ENCODE peak calls at places on chromosomes 5 and 9, in seven cellular contexts. I, B, S, H, M, N and C are unnamed samples.
A peak's percentile ranks its signal among the peaks of the same experiment; 100 is the strongest.

GRCh38 chr5:73709536-73710129 is 83.6 kb downstream of the ARHGEF28 start:
- DNase-seq in I (no peak), B (no peak), S (peak; percentile 45), H (no peak), M (no peak), N (no peak), C (no peak)

GRCh38 chr9:4923580-4924544 is 61.2 kb upstream of the JAK2 start:
- DNase-seq in I (no peak), B (no peak), S (peak; percentile 54), H (no peak), M (no peak), N (peak; percentile 35), C (no peak)

GRCh38 chr9:122379340-122379739 is 8.5 kb downstream of the PTGS1 start:
- DNase-seq in I (no peak), B (no peak), S (peak; percentile 59), H (no peak), M (no peak), N (peak; percentile 66), C (no peak)

GRCh38 chr9:122837266-122837850 is 9.0 kb upstream of the PDCL start:
- DNase-seq in I (no peak), B (no peak), S (no peak), H (no peak), M (no peak), N (no peak), C (no peak)

GRCh38 chr9:74499111-74499601 is 2.0 kb downstream of the RORB start:
- DNase-seq in I (no peak), B (no peak), S (peak; percentile 5), H (peak; percentile 28), M (no peak), N (peak; percentile 64), C (no peak)

GRCh38 chr9:75111019-75111622 is 22.8 kb downstream of the OSTF1 start:
- DNase-seq in I (no peak), B (no peak), S (no peak), H (no peak), M (no peak), N (no peak), C (peak; percentile 36)

GRCh38 chr5:126656397-126657007 is 55.8 kb downstream of the PHAX start:
- DNase-seq in I (no peak), B (no peak), S (peak; percentile 74), H (no peak), M (no peak), N (peak; percentile 83), C (no peak)

GRCh38 chr5:116358911-116359418 is 215.7 kb downstream of the SEMA6A start:
- DNase-seq in I (no peak), B (no peak), S (no peak), H (no peak), M (no peak), N (no peak), C (no peak)

GRCh38 chr5:146962801-146963355 is 84.3 kb upstream of the PPP2R2B start:
- DNase-seq in I (no peak), B (no peak), S (peak; percentile 9), H (no peak), M (no peak), N (no peak), C (no peak)

GRCh38 chr5:74104469-74104868 is 478.5 kb downstream of the ARHGEF28 start:
- DNase-seq in I (no peak), B (no peak), S (no peak), H (no peak), M (no peak), N (no peak), C (no peak)

GRCh38 chr5:136840601-136841000 is 475.3 kb upstream of the TRPC7 start:
- DNase-seq in I (no peak), B (no peak), S (no peak), H (no peak), M (no peak), N (no peak), C (no peak)